ENCODE peak calls at places on chromosomes 1 and 21, in ten cellular contexts. One of them, this sample, is unnamed.

GRCh38 chr1:5269901-5270300 is 615.5 kb downstream of the AJAP1 start:
- DNase-seq in nucleus accumbens: no peak
- DNase-seq in M059J: no peak
- DNase-seq in activated naive CD8-positive, alpha-beta T cell treated with anti-CD3 and anti-CD28 coated beads, Interleukin-2, amount 50 U/mL, for 24 hours: no peak
- DNase-seq in A172: no peak
- DNase-seq in H7: no peak
- DNase-seq in stimulated activated naive CD8-positive, alpha-beta T cell treated with anti-CD3 and anti-CD28 coated beads, Interleukin-15, amount 100 ng/mL, for 72 hours: no peak
- DNase-seq in GM06990: no peak
- DNase-seq in suprapubic skin: peak; percentile 30
- DNase-seq in activated CD8-positive, alpha-beta memory T cell treated with anti-CD3 and anti-CD28 coated beads for 24 hours: no peak
- DNase-seq in this sample: no peak

GRCh38 chr1:235503333-235504121 is 725 bp downstream of the B3GALNT2 start:
- DNase-seq in H7: no peak
- DNase-seq in activated CD8-positive, alpha-beta memory T cell treated with anti-CD3 and anti-CD28 coated beads for 24 hours: no peak
- DNase-seq in suprapubic skin: peak; percentile 76
- DNase-seq in activated naive CD8-positive, alpha-beta T cell treated with anti-CD3 and anti-CD28 coated beads, Interleukin-2, amount 50 U/mL, for 24 hours: peak; percentile 43
- DNase-seq in M059J: peak; percentile 67
- DNase-seq in stimulated activated naive CD8-positive, alpha-beta T cell treated with anti-CD3 and anti-CD28 coated beads, Interleukin-15, amount 100 ng/mL, for 72 hours: peak; percentile 37
- DNase-seq in nucleus accumbens: peak; percentile 75
- DNase-seq in GM06990: peak; percentile 75
- DNase-seq in A172: peak; percentile 40
- DNase-seq in this sample: peak; percentile 63

GRCh38 chr1:171738921-171739320 is 2.9 kb downstream of the VAMP4 start:
- DNase-seq in nucleus accumbens: no peak
- DNase-seq in M059J: peak; percentile 9
- DNase-seq in H7: no peak
- DNase-seq in A172: no peak
- DNase-seq in GM06990: no peak
- DNase-seq in activated CD8-positive, alpha-beta memory T cell treated with anti-CD3 and anti-CD28 coated beads for 24 hours: no peak
- DNase-seq in stimulated activated naive CD8-positive, alpha-beta T cell treated with anti-CD3 and anti-CD28 coated beads, Interleukin-15, amount 100 ng/mL, for 72 hours: no peak
- DNase-seq in suprapubic skin: no peak
- DNase-seq in activated naive CD8-positive, alpha-beta T cell treated with anti-CD3 and anti-CD28 coated beads, Interleukin-2, amount 50 U/mL, for 24 hours: no peak
- DNase-seq in this sample: no peak

GRCh38 chr1:38089712-38090360 is 43.2 kb upstream of the POU3F1 start:
- DNase-seq in M059J: no peak
- DNase-seq in GM06990: no peak
- DNase-seq in H7: no peak
- DNase-seq in activated naive CD8-positive, alpha-beta T cell treated with anti-CD3 and anti-CD28 coated beads, Interleukin-2, amount 50 U/mL, for 24 hours: no peak
- DNase-seq in A172: no peak
- DNase-seq in nucleus accumbens: no peak
- DNase-seq in stimulated activated naive CD8-positive, alpha-beta T cell treated with anti-CD3 and anti-CD28 coated beads, Interleukin-15, amount 100 ng/mL, for 72 hours: no peak
- DNase-seq in activated CD8-positive, alpha-beta memory T cell treated with anti-CD3 and anti-CD28 coated beads for 24 hours: no peak
- DNase-seq in suprapubic skin: no peak
- DNase-seq in this sample: no peak

GRCh38 chr1:152768847-152769533 is 6.0 kb upstream of the LCE1F start:
- DNase-seq in stimulated activated naive CD8-positive, alpha-beta T cell treated with anti-CD3 and anti-CD28 coated beads, Interleukin-15, amount 100 ng/mL, for 72 hours: no peak
- DNase-seq in H7: no peak
- DNase-seq in A172: no peak
- DNase-seq in activated naive CD8-positive, alpha-beta T cell treated with anti-CD3 and anti-CD28 coated beads, Interleukin-2, amount 50 U/mL, for 24 hours: no peak
- DNase-seq in GM06990: no peak
- DNase-seq in suprapubic skin: no peak
- DNase-seq in M059J: no peak
- DNase-seq in nucleus accumbens: no peak
- DNase-seq in activated CD8-positive, alpha-beta memory T cell treated with anti-CD3 and anti-CD28 coated beads for 24 hours: no peak
- DNase-seq in this sample: no peak

GRCh38 chr1:39788758-39789570 is at the start of gene BMP8B:
- DNase-seq in GM06990: peak; percentile 82
- DNase-seq in A172: no peak
- DNase-seq in M059J: peak; percentile 50
- DNase-seq in stimulated activated naive CD8-positive, alpha-beta T cell treated with anti-CD3 and anti-CD28 coated beads, Interleukin-15, amount 100 ng/mL, for 72 hours: peak; percentile 60
- DNase-seq in activated CD8-positive, alpha-beta memory T cell treated with anti-CD3 and anti-CD28 coated beads for 24 hours: peak; percentile 81
- DNase-seq in activated naive CD8-positive, alpha-beta T cell treated with anti-CD3 and anti-CD28 coated beads, Interleukin-2, amount 50 U/mL, for 24 hours: peak; percentile 51
- DNase-seq in H7: peak; percentile 92
- DNase-seq in suprapubic skin: no peak
- DNase-seq in nucleus accumbens: peak; percentile 43
- DNase-seq in this sample: peak; percentile 52

GRCh38 chr1:65994223-65994622 is 201.5 kb downstream of the PDE4B start:
- DNase-seq in GM06990: no peak
- DNase-seq in A172: no peak
- DNase-seq in M059J: no peak
- DNase-seq in nucleus accumbens: no peak
- DNase-seq in activated CD8-positive, alpha-beta memory T cell treated with anti-CD3 and anti-CD28 coated beads for 24 hours: no peak
- DNase-seq in activated naive CD8-positive, alpha-beta T cell treated with anti-CD3 and anti-CD28 coated beads, Interleukin-2, amount 50 U/mL, for 24 hours: no peak
- DNase-seq in H7: no peak
- DNase-seq in stimulated activated naive CD8-positive, alpha-beta T cell treated with anti-CD3 and anti-CD28 coated beads, Interleukin-15, amount 100 ng/mL, for 72 hours: no peak
- DNase-seq in suprapubic skin: no peak
- DNase-seq in this sample: no peak

GRCh38 chr1:8021676-8022266 is 4.3 kb downstream of the ERRFI1 start:
- DNase-seq in activated CD8-positive, alpha-beta memory T cell treated with anti-CD3 and anti-CD28 coated beads for 24 hours: no peak
- DNase-seq in GM06990: no peak
- DNase-seq in A172: no peak
- DNase-seq in H7: no peak
- DNase-seq in M059J: peak; percentile 49
- DNase-seq in nucleus accumbens: no peak
- DNase-seq in activated naive CD8-positive, alpha-beta T cell treated with anti-CD3 and anti-CD28 coated beads, Interleukin-2, amount 50 U/mL, for 24 hours: no peak
- DNase-seq in suprapubic skin: no peak
- DNase-seq in stimulated activated naive CD8-positive, alpha-beta T cell treated with anti-CD3 and anti-CD28 coated beads, Interleukin-15, amount 100 ng/mL, for 72 hours: no peak
- DNase-seq in this sample: peak; percentile 14

GRCh38 chr1:1797731-1798341 is 19.6 kb upstream of the NADK start:
- DNase-seq in stimulated activated naive CD8-positive, alpha-beta T cell treated with anti-CD3 and anti-CD28 coated beads, Interleukin-15, amount 100 ng/mL, for 72 hours: no peak
- DNase-seq in M059J: no peak
- DNase-seq in activated naive CD8-positive, alpha-beta T cell treated with anti-CD3 and anti-CD28 coated beads, Interleukin-2, amount 50 U/mL, for 24 hours: no peak
- DNase-seq in suprapubic skin: no peak
- DNase-seq in A172: no peak
- DNase-seq in nucleus accumbens: no peak
- DNase-seq in GM06990: no peak
- DNase-seq in activated CD8-positive, alpha-beta memory T cell treated with anti-CD3 and anti-CD28 coated beads for 24 hours: no peak
- DNase-seq in H7: no peak
- DNase-seq in this sample: no peak

GRCh38 chr21:38831526-38832467 is 26.1 kb downstream of the ETS2 start:
- DNase-seq in M059J: peak; percentile 92
- DNase-seq in activated CD8-positive, alpha-beta memory T cell treated with anti-CD3 and anti-CD28 coated beads for 24 hours: no peak
- DNase-seq in GM06990: peak; percentile 18
- DNase-seq in suprapubic skin: peak; percentile 95
- DNase-seq in stimulated activated naive CD8-positive, alpha-beta T cell treated with anti-CD3 and anti-CD28 coated beads, Interleukin-15, amount 100 ng/mL, for 72 hours: peak; percentile 78
- DNase-seq in activated naive CD8-positive, alpha-beta T cell treated with anti-CD3 and anti-CD28 coated beads, Interleukin-2, amount 50 U/mL, for 24 hours: peak; percentile 40
- DNase-seq in nucleus accumbens: no peak
- DNase-seq in A172: peak; percentile 92
- DNase-seq in H7: no peak
- DNase-seq in this sample: peak; percentile 29

GRCh38 chr1:88763649-88764406 is 79.8 kb downstream of the PKN2 start:
- DNase-seq in H7: no peak
- DNase-seq in GM06990: no peak
- DNase-seq in activated naive CD8-positive, alpha-beta T cell treated with anti-CD3 and anti-CD28 coated beads, Interleukin-2, amount 50 U/mL, for 24 hours: no peak
- DNase-seq in activated CD8-positive, alpha-beta memory T cell treated with anti-CD3 and anti-CD28 coated beads for 24 hours: no peak
- DNase-seq in suprapubic skin: no peak
- DNase-seq in A172: peak; percentile 29
- DNase-seq in stimulated activated naive CD8-positive, alpha-beta T cell treated with anti-CD3 and anti-CD28 coated beads, Interleukin-15, amount 100 ng/mL, for 72 hours: no peak
- DNase-seq in nucleus accumbens: no peak
- DNase-seq in M059J: peak; percentile 50
- DNase-seq in this sample: no peak

GRCh38 chr1:79791488-79792211 is 785.1 kb upstream of the ADGRL4 start:
- DNase-seq in H7: no peak
- DNase-seq in stimulated activated naive CD8-positive, alpha-beta T cell treated with anti-CD3 and anti-CD28 coated beads, Interleukin-15, amount 100 ng/mL, for 72 hours: no peak
- DNase-seq in M059J: no peak
- DNase-seq in activated CD8-positive, alpha-beta memory T cell treated with anti-CD3 and anti-CD28 coated beads for 24 hours: no peak
- DNase-seq in GM06990: no peak
- DNase-seq in nucleus accumbens: no peak
- DNase-seq in activated naive CD8-positive, alpha-beta T cell treated with anti-CD3 and anti-CD28 coated beads, Interleukin-2, amount 50 U/mL, for 24 hours: no peak
- DNase-seq in suprapubic skin: no peak
- DNase-seq in A172: no peak
- DNase-seq in this sample: no peak

GRCh38 chr1:27873671-27874384 is 1.5 kb downstream of the THEMIS2 start:
- DNase-seq in M059J: no peak
- DNase-seq in activated naive CD8-positive, alpha-beta T cell treated with anti-CD3 and anti-CD28 coated beads, Interleukin-2, amount 50 U/mL, for 24 hours: no peak
- DNase-seq in nucleus accumbens: no peak
- DNase-seq in stimulated activated naive CD8-positive, alpha-beta T cell treated with anti-CD3 and anti-CD28 coated beads, Interleukin-15, amount 100 ng/mL, for 72 hours: no peak
- DNase-seq in GM06990: no peak
- DNase-seq in suprapubic skin: no peak
- DNase-seq in activated CD8-positive, alpha-beta memory T cell treated with anti-CD3 and anti-CD28 coated beads for 24 hours: no peak
- DNase-seq in H7: no peak
- DNase-seq in A172: no peak
- DNase-seq in this sample: no peak

GRCh38 chr1:3553166-3553939 is 58.0 kb downstream of the MEGF6 start:
- DNase-seq in GM06990: no peak
- DNase-seq in M059J: peak; percentile 90
- DNase-seq in nucleus accumbens: no peak
- DNase-seq in suprapubic skin: no peak
- DNase-seq in activated CD8-positive, alpha-beta memory T cell treated with anti-CD3 and anti-CD28 coated beads for 24 hours: no peak
- DNase-seq in A172: peak; percentile 48
- DNase-seq in stimulated activated naive CD8-positive, alpha-beta T cell treated with anti-CD3 and anti-CD28 coated beads, Interleukin-15, amount 100 ng/mL, for 72 hours: no peak
- DNase-seq in H7: no peak
- DNase-seq in activated naive CD8-positive, alpha-beta T cell treated with anti-CD3 and anti-CD28 coated beads, Interleukin-2, amount 50 U/mL, for 24 hours: no peak
- DNase-seq in this sample: no peak

GRCh38 chr1:39230261-39231190 is 26.0 kb downstream of the MACF1 start:
- DNase-seq in activated naive CD8-positive, alpha-beta T cell treated with anti-CD3 and anti-CD28 coated beads, Interleukin-2, amount 50 U/mL, for 24 hours: peak; percentile 20
- DNase-seq in M059J: peak; percentile 32
- DNase-seq in H7: peak; percentile 72
- DNase-seq in A172: no peak
- DNase-seq in nucleus accumbens: no peak
- DNase-seq in suprapubic skin: no peak
- DNase-seq in GM06990: peak; percentile 28
- DNase-seq in activated CD8-positive, alpha-beta memory T cell treated with anti-CD3 and anti-CD28 coated beads for 24 hours: peak; percentile 63
- DNase-seq in stimulated activated naive CD8-positive, alpha-beta T cell treated with anti-CD3 and anti-CD28 coated beads, Interleukin-15, amount 100 ng/mL, for 72 hours: no peak
- DNase-seq in this sample: no peak

GRCh38 chr21:44029460-44030087 is 17.5 kb downstream of the TRAPPC10 start:
- DNase-seq in activated naive CD8-positive, alpha-beta T cell treated with anti-CD3 and anti-CD28 coated beads, Interleukin-2, amount 50 U/mL, for 24 hours: no peak
- DNase-seq in A172: no peak
- DNase-seq in H7: no peak
- DNase-seq in suprapubic skin: no peak
- DNase-seq in stimulated activated naive CD8-positive, alpha-beta T cell treated with anti-CD3 and anti-CD28 coated beads, Interleukin-15, amount 100 ng/mL, for 72 hours: no peak
- DNase-seq in activated CD8-positive, alpha-beta memory T cell treated with anti-CD3 and anti-CD28 coated beads for 24 hours: no peak
- DNase-seq in nucleus accumbens: no peak
- DNase-seq in M059J: no peak
- DNase-seq in GM06990: no peak
- DNase-seq in this sample: no peak

GRCh38 chr1:221845650-221846371 is 103.9 kb upstream of the DUSP10 start:
- DNase-seq in H7: no peak
- DNase-seq in stimulated activated naive CD8-positive, alpha-beta T cell treated with anti-CD3 and anti-CD28 coated beads, Interleukin-15, amount 100 ng/mL, for 72 hours: no peak
- DNase-seq in A172: peak; percentile 86
- DNase-seq in activated CD8-positive, alpha-beta memory T cell treated with anti-CD3 and anti-CD28 coated beads for 24 hours: peak; percentile 48
- DNase-seq in suprapubic skin: no peak
- DNase-seq in M059J: peak; percentile 89
- DNase-seq in GM06990: no peak
- DNase-seq in nucleus accumbens: peak; percentile 8
- DNase-seq in activated naive CD8-positive, alpha-beta T cell treated with anti-CD3 and anti-CD28 coated beads, Interleukin-2, amount 50 U/mL, for 24 hours: no peak
- DNase-seq in this sample: no peak

GRCh38 chr21:34793471-34793870 is 124.7 kb downstream of the CLIC6 start:
- DNase-seq in activated CD8-positive, alpha-beta memory T cell treated with anti-CD3 and anti-CD28 coated beads for 24 hours: no peak
- DNase-seq in H7: no peak
- DNase-seq in activated naive CD8-positive, alpha-beta T cell treated with anti-CD3 and anti-CD28 coated beads, Interleukin-2, amount 50 U/mL, for 24 hours: no peak
- DNase-seq in nucleus accumbens: no peak
- DNase-seq in suprapubic skin: no peak
- DNase-seq in A172: no peak
- DNase-seq in GM06990: no peak
- DNase-seq in stimulated activated naive CD8-positive, alpha-beta T cell treated with anti-CD3 and anti-CD28 coated beads, Interleukin-15, amount 100 ng/mL, for 72 hours: no peak
- DNase-seq in M059J: no peak
- DNase-seq in this sample: no peak

GRCh38 chr1:203289281-203289981 is 15.9 kb upstream of the BTG2 start:
- DNase-seq in A172: no peak
- DNase-seq in H7: peak; percentile 52
- DNase-seq in suprapubic skin: no peak
- DNase-seq in stimulated activated naive CD8-positive, alpha-beta T cell treated with anti-CD3 and anti-CD28 coated beads, Interleukin-15, amount 100 ng/mL, for 72 hours: peak; percentile 97
- DNase-seq in M059J: no peak
- DNase-seq in activated CD8-positive, alpha-beta memory T cell treated with anti-CD3 and anti-CD28 coated beads for 24 hours: peak; percentile 93
- DNase-seq in GM06990: peak; percentile 89
- DNase-seq in nucleus accumbens: peak; percentile 56
- DNase-seq in activated naive CD8-positive, alpha-beta T cell treated with anti-CD3 and anti-CD28 coated beads, Interleukin-2, amount 50 U/mL, for 24 hours: peak; percentile 87
- DNase-seq in this sample: peak; percentile 65

GRCh38 chr1:89425056-89425455 is 61.2 kb downstream of the GBP6 start:
- DNase-seq in activated naive CD8-positive, alpha-beta T cell treated with anti-CD3 and anti-CD28 coated beads, Interleukin-2, amount 50 U/mL, for 24 hours: no peak
- DNase-seq in nucleus accumbens: no peak
- DNase-seq in suprapubic skin: no peak
- DNase-seq in M059J: no peak
- DNase-seq in GM06990: no peak
- DNase-seq in H7: no peak
- DNase-seq in A172: no peak
- DNase-seq in activated CD8-positive, alpha-beta memory T cell treated with anti-CD3 and anti-CD28 coated beads for 24 hours: no peak
- DNase-seq in stimulated activated naive CD8-positive, alpha-beta T cell treated with anti-CD3 and anti-CD28 coated beads, Interleukin-15, amount 100 ng/mL, for 72 hours: no peak
- DNase-seq in this sample: no peak

GRCh38 chr1:215406927-215407326 is 160.2 kb upstream of the KCTD3 start:
- DNase-seq in activated naive CD8-positive, alpha-beta T cell treated with anti-CD3 and anti-CD28 coated beads, Interleukin-2, amount 50 U/mL, for 24 hours: no peak
- DNase-seq in suprapubic skin: no peak
- DNase-seq in nucleus accumbens: no peak
- DNase-seq in activated CD8-positive, alpha-beta memory T cell treated with anti-CD3 and anti-CD28 coated beads for 24 hours: no peak
- DNase-seq in H7: no peak
- DNase-seq in M059J: no peak
- DNase-seq in stimulated activated naive CD8-positive, alpha-beta T cell treated with anti-CD3 and anti-CD28 coated beads, Interleukin-15, amount 100 ng/mL, for 72 hours: no peak
- DNase-seq in A172: no peak
- DNase-seq in GM06990: no peak
- DNase-seq in this sample: no peak

GRCh38 chr1:205285391-205286101 is 36.0 kb downstream of the NUAK2 start:
- DNase-seq in A172: no peak
- DNase-seq in suprapubic skin: no peak
- DNase-seq in nucleus accumbens: no peak
- DNase-seq in GM06990: peak; percentile 67
- DNase-seq in stimulated activated naive CD8-positive, alpha-beta T cell treated with anti-CD3 and anti-CD28 coated beads, Interleukin-15, amount 100 ng/mL, for 72 hours: peak; percentile 63
- DNase-seq in H7: no peak
- DNase-seq in M059J: peak; percentile 81
- DNase-seq in activated naive CD8-positive, alpha-beta T cell treated with anti-CD3 and anti-CD28 coated beads, Interleukin-2, amount 50 U/mL, for 24 hours: peak; percentile 63
- DNase-seq in activated CD8-positive, alpha-beta memory T cell treated with anti-CD3 and anti-CD28 coated beads for 24 hours: peak; percentile 77
- DNase-seq in this sample: no peak

GRCh38 chr1:2617981-2618470 is 14.8 kb downstream of the MMEL1 start:
- DNase-seq in suprapubic skin: no peak
- DNase-seq in A172: no peak
- DNase-seq in nucleus accumbens: no peak
- DNase-seq in M059J: no peak
- DNase-seq in activated naive CD8-positive, alpha-beta T cell treated with anti-CD3 and anti-CD28 coated beads, Interleukin-2, amount 50 U/mL, for 24 hours: no peak
- DNase-seq in H7: no peak
- DNase-seq in activated CD8-positive, alpha-beta memory T cell treated with anti-CD3 and anti-CD28 coated beads for 24 hours: no peak
- DNase-seq in stimulated activated naive CD8-positive, alpha-beta T cell treated with anti-CD3 and anti-CD28 coated beads, Interleukin-15, amount 100 ng/mL, for 72 hours: no peak
- DNase-seq in GM06990: no peak
- DNase-seq in this sample: no peak

GRCh38 chr1:31795801-31796621 is 19.8 kb downstream of the SPOCD1 start:
- DNase-seq in H7: peak; percentile 9
- DNase-seq in nucleus accumbens: no peak
- DNase-seq in M059J: peak; percentile 78
- DNase-seq in stimulated activated naive CD8-positive, alpha-beta T cell treated with anti-CD3 and anti-CD28 coated beads, Interleukin-15, amount 100 ng/mL, for 72 hours: no peak
- DNase-seq in activated naive CD8-positive, alpha-beta T cell treated with anti-CD3 and anti-CD28 coated beads, Interleukin-2, amount 50 U/mL, for 24 hours: no peak
- DNase-seq in GM06990: no peak
- DNase-seq in suprapubic skin: peak; percentile 48
- DNase-seq in activated CD8-positive, alpha-beta memory T cell treated with anti-CD3 and anti-CD28 coated beads for 24 hours: no peak
- DNase-seq in A172: peak; percentile 52
- DNase-seq in this sample: no peak

GRCh38 chr1:232467073-232467760 is 162.7 kb downstream of the SIPA1L2 start:
- DNase-seq in activated naive CD8-positive, alpha-beta T cell treated with anti-CD3 and anti-CD28 coated beads, Interleukin-2, amount 50 U/mL, for 24 hours: no peak
- DNase-seq in M059J: no peak
- DNase-seq in suprapubic skin: no peak
- DNase-seq in H7: no peak
- DNase-seq in GM06990: no peak
- DNase-seq in stimulated activated naive CD8-positive, alpha-beta T cell treated with anti-CD3 and anti-CD28 coated beads, Interleukin-15, amount 100 ng/mL, for 72 hours: no peak
- DNase-seq in activated CD8-positive, alpha-beta memory T cell treated with anti-CD3 and anti-CD28 coated beads for 24 hours: no peak
- DNase-seq in nucleus accumbens: no peak
- DNase-seq in A172: no peak
- DNase-seq in this sample: no peak

GRCh38 chr21:28177008-28177603 is 815.6 kb downstream of the LTN1 start:
- DNase-seq in H7: no peak
- DNase-seq in activated naive CD8-positive, alpha-beta T cell treated with anti-CD3 and anti-CD28 coated beads, Interleukin-2, amount 50 U/mL, for 24 hours: no peak
- DNase-seq in activated CD8-positive, alpha-beta memory T cell treated with anti-CD3 and anti-CD28 coated beads for 24 hours: no peak
- DNase-seq in A172: no peak
- DNase-seq in GM06990: no peak
- DNase-seq in suprapubic skin: no peak
- DNase-seq in nucleus accumbens: no peak
- DNase-seq in stimulated activated naive CD8-positive, alpha-beta T cell treated with anti-CD3 and anti-CD28 coated beads, Interleukin-15, amount 100 ng/mL, for 72 hours: no peak
- DNase-seq in M059J: peak; percentile 42
- DNase-seq in this sample: no peak

GRCh38 chr1:244967159-244967558 is 102.8 kb upstream of the HNRNPU start:
- DNase-seq in suprapubic skin: no peak
- DNase-seq in stimulated activated naive CD8-positive, alpha-beta T cell treated with anti-CD3 and anti-CD28 coated beads, Interleukin-15, amount 100 ng/mL, for 72 hours: no peak
- DNase-seq in A172: no peak
- DNase-seq in activated CD8-positive, alpha-beta memory T cell treated with anti-CD3 and anti-CD28 coated beads for 24 hours: no peak
- DNase-seq in M059J: no peak
- DNase-seq in H7: no peak
- DNase-seq in nucleus accumbens: no peak
- DNase-seq in GM06990: no peak
- DNase-seq in activated naive CD8-positive, alpha-beta T cell treated with anti-CD3 and anti-CD28 coated beads, Interleukin-2, amount 50 U/mL, for 24 hours: no peak
- DNase-seq in this sample: no peak

GRCh38 chr1:111768023-111768422 is 12.3 kb downstream of the DDX20 start:
- DNase-seq in M059J: no peak
- DNase-seq in stimulated activated naive CD8-positive, alpha-beta T cell treated with anti-CD3 and anti-CD28 coated beads, Interleukin-15, amount 100 ng/mL, for 72 hours: no peak
- DNase-seq in A172: no peak
- DNase-seq in suprapubic skin: no peak
- DNase-seq in GM06990: no peak
- DNase-seq in activated CD8-positive, alpha-beta memory T cell treated with anti-CD3 and anti-CD28 coated beads for 24 hours: no peak
- DNase-seq in nucleus accumbens: no peak
- DNase-seq in activated naive CD8-positive, alpha-beta T cell treated with anti-CD3 and anti-CD28 coated beads, Interleukin-2, amount 50 U/mL, for 24 hours: no peak
- DNase-seq in H7: no peak
- DNase-seq in this sample: no peak